ENCODE peak calls at places on chromosomes 11 and 22, in ten cellular contexts. W is A673; A is caudate nucleus; T is NCI-H774; O is 8988T; I is B cell; J is skeletal muscle cell; L is activated naive CD8-positive, alpha-beta T cell treated with anti-CD3 and anti-CD28 coated beads for 36 hours; B is activated CD4-positive, alpha-beta T cell treated with anti-CD3 and anti-CD28 coated beads for 36 hours; D is GM13976. S is an unnamed sample.

GRCh38 chr22:46295277-46295971 is 1.2 kb upstream of the GTSE1 start:
- DNase-seq in A (no peak), L (no peak), T (no peak), J (no peak), I (no peak), B (no peak), D (no peak), W (no peak), O (no peak), S (no peak)

GRCh38 chr11:26994579-26995210 is 783 bp downstream of the FIBIN start:
- DNase-seq in T (no peak), I (no peak), A (peak), D (no peak), W (no peak), B (no peak), J (no peak), L (no peak), O (no peak), S (no peak)

GRCh38 chr22:37442537-37442936 is 15.3 kb upstream of the ELFN2 start:
- DNase-seq in D (no peak), L (no peak), B (no peak), J (no peak), O (peak), A (no peak), W (peak), I (no peak), T (no peak), S (no peak)

GRCh38 chr11:68498903-68499883 is 38.6 kb downstream of the PPP6R3 start:
- DNase-seq in T (no peak), W (no peak), D (no peak), B (no peak), O (no peak), A (no peak), L (no peak), I (no peak), J (no peak), S (no peak)

GRCh38 chr22:38049812-38050619 is 7.2 kb upstream of the PICK1 start:
- DNase-seq in I (no peak), A (peak), D (no peak), W (no peak), O (no peak), L (no peak), B (no peak), J (no peak), T (no peak), S (no peak)

GRCh38 chr11:68950268-68950667 is 30.5 kb downstream of the MRGPRD start:
- DNase-seq in A (no peak), W (peak), D (peak), T (no peak), J (no peak), B (no peak), I (peak), L (no peak), O (peak), S (no peak)

GRCh38 chr11:67571443-67571842 is 12.2 kb upstream of the GSTP1 start:
- DNase-seq in J (no peak), I (no peak), D (no peak), L (no peak), T (no peak), A (no peak), W (no peak), O (no peak), B (no peak), S (no peak)

GRCh38 chr22:43561421-43562178 is 149.8 kb downstream of the MPPED1 start:
- DNase-seq in D (no peak), T (no peak), J (no peak), I (no peak), O (no peak), A (no peak), L (no peak), W (no peak), B (no peak), S (no peak)

GRCh38 chr11:130465259-130465658 is 16.8 kb downstream of the ADAMTS15 start:
- DNase-seq in D (no peak), B (no peak), T (no peak), A (no peak), W (peak), J (no peak), L (no peak), I (no peak), O (no peak), S (no peak)

GRCh38 chr11:31060880-31061279 is 308.7 kb downstream of the DCDC1 start:
- DNase-seq in B (no peak), A (no peak), I (no peak), W (no peak), L (no peak), O (no peak), T (no peak), D (no peak), J (no peak), S (no peak)

GRCh38 chr11:60193687-60194433 is 11.0 kb upstream of the MS4A6A start:
- DNase-seq in J (peak), D (peak), T (no peak), A (no peak), L (peak), I (peak), O (no peak), W (peak), B (peak), S (peak)

GRCh38 chr11:41099654-41100053 is 359.8 kb downstream of the LRRC4C start:
- DNase-seq in T (no peak), A (no peak), B (no peak), L (no peak), O (no peak), J (no peak), I (no peak), W (no peak), D (no peak), S (no peak)

GRCh38 chr11:94049351-94049750 is 28.2 kb downstream of the HEPHL1 start:
- DNase-seq in T (peak), O (no peak), J (no peak), L (no peak), W (no peak), A (no peak), I (no peak), D (no peak), B (no peak), S (no peak)

GRCh38 chr11:2314525-2315394 is 12.9 kb downstream of the TSPAN32 start:
- DNase-seq in D (no peak), J (no peak), A (peak), L (no peak), I (no peak), O (no peak), B (no peak), T (no peak), W (peak), S (no peak)

GRCh38 chr11:98107736-98108135 is 913.0 kb upstream of the CNTN5 start:
- DNase-seq in B (no peak), W (peak), I (no peak), T (peak), J (no peak), L (no peak), O (no peak), D (no peak), A (no peak), S (no peak)

GRCh38 chr11:87421422-87421821 is 383.7 kb downstream of the TMEM135 start:
- DNase-seq in I (peak), W (peak), L (no peak), B (peak), A (peak), O (peak), T (peak), J (peak), D (peak), S (peak)

S was measured in GM10248.